ENCODE peak calls at places on chromosomes 3 and 15, in six cellular contexts. One of them, this sample, is unnamed.

GRCh38 chr3:151403246-151403645 is 18.7 kb upstream of the P2RY12 start:
- DNase-seq in stimulated activated CD4-positive, alpha-beta T cell treated with anti-CD3 and anti-CD28 coated beads, Interleukin-2, amount 100 ng/mL, for 48 hours: no peak
- DNase-seq in lung: no peak
- DNase-seq in central memory CD8-positive, alpha-beta T cell: no peak
- DNase-seq in activated naive CD4-positive, alpha-beta T cell: no peak
- DNase-seq in PC-3: peak; percentile 15
- DNase-seq in this sample: no peak

GRCh38 chr3:33440328-33440577 is at the start of gene UBP1:
- DNase-seq in activated naive CD4-positive, alpha-beta T cell: no peak
- DNase-seq in PC-3: no peak
- DNase-seq in lung: no peak
- DNase-seq in central memory CD8-positive, alpha-beta T cell: no peak
- DNase-seq in stimulated activated CD4-positive, alpha-beta T cell treated with anti-CD3 and anti-CD28 coated beads, Interleukin-2, amount 100 ng/mL, for 48 hours: peak; percentile 97
- DNase-seq in this sample: no peak

GRCh38 chr3:125023833-125024560 is 31.8 kb downstream of the HEG1 start:
- DNase-seq in PC-3: no peak
- DNase-seq in activated naive CD4-positive, alpha-beta T cell: no peak
- DNase-seq in central memory CD8-positive, alpha-beta T cell: no peak
- DNase-seq in stimulated activated CD4-positive, alpha-beta T cell treated with anti-CD3 and anti-CD28 coated beads, Interleukin-2, amount 100 ng/mL, for 48 hours: no peak
- DNase-seq in lung: no peak
- DNase-seq in this sample: no peak

GRCh38 chr3:5181479-5182141 is 5.9 kb upstream of the EDEM1 start:
- DNase-seq in lung: no peak
- DNase-seq in activated naive CD4-positive, alpha-beta T cell: no peak
- DNase-seq in stimulated activated CD4-positive, alpha-beta T cell treated with anti-CD3 and anti-CD28 coated beads, Interleukin-2, amount 100 ng/mL, for 48 hours: no peak
- DNase-seq in central memory CD8-positive, alpha-beta T cell: no peak
- DNase-seq in PC-3: no peak
- DNase-seq in this sample: no peak

GRCh38 chr3:9761919-9762318 is 7.8 kb downstream of the CAMK1 start:
- DNase-seq in central memory CD8-positive, alpha-beta T cell: no peak
- DNase-seq in lung: no peak
- DNase-seq in PC-3: no peak
- DNase-seq in stimulated activated CD4-positive, alpha-beta T cell treated with anti-CD3 and anti-CD28 coated beads, Interleukin-2, amount 100 ng/mL, for 48 hours: no peak
- DNase-seq in activated naive CD4-positive, alpha-beta T cell: no peak
- DNase-seq in this sample: no peak

GRCh38 chr3:79245295-79246138 is 522.3 kb downstream of the ROBO1 start:
- DNase-seq in stimulated activated CD4-positive, alpha-beta T cell treated with anti-CD3 and anti-CD28 coated beads, Interleukin-2, amount 100 ng/mL, for 48 hours: no peak
- DNase-seq in PC-3: no peak
- DNase-seq in central memory CD8-positive, alpha-beta T cell: no peak
- DNase-seq in lung: no peak
- DNase-seq in activated naive CD4-positive, alpha-beta T cell: no peak
- DNase-seq in this sample: no peak

GRCh38 chr3:458614-459375 is 262.2 kb downstream of the CHL1 start:
- DNase-seq in lung: no peak
- DNase-seq in central memory CD8-positive, alpha-beta T cell: no peak
- DNase-seq in stimulated activated CD4-positive, alpha-beta T cell treated with anti-CD3 and anti-CD28 coated beads, Interleukin-2, amount 100 ng/mL, for 48 hours: no peak
- DNase-seq in activated naive CD4-positive, alpha-beta T cell: no peak
- DNase-seq in PC-3: no peak
- DNase-seq in this sample: no peak

GRCh38 chr3:82053236-82053635 is 291.8 kb upstream of the GBE1 start:
- DNase-seq in stimulated activated CD4-positive, alpha-beta T cell treated with anti-CD3 and anti-CD28 coated beads, Interleukin-2, amount 100 ng/mL, for 48 hours: no peak
- DNase-seq in central memory CD8-positive, alpha-beta T cell: no peak
- DNase-seq in lung: no peak
- DNase-seq in activated naive CD4-positive, alpha-beta T cell: no peak
- DNase-seq in PC-3: peak; percentile 68
- DNase-seq in this sample: no peak

GRCh38 chr3:21158801-21159564 is 592.0 kb downstream of the ZNF385D start:
- DNase-seq in stimulated activated CD4-positive, alpha-beta T cell treated with anti-CD3 and anti-CD28 coated beads, Interleukin-2, amount 100 ng/mL, for 48 hours: no peak
- DNase-seq in activated naive CD4-positive, alpha-beta T cell: no peak
- DNase-seq in lung: no peak
- DNase-seq in PC-3: peak; percentile 8
- DNase-seq in central memory CD8-positive, alpha-beta T cell: no peak
- DNase-seq in this sample: no peak

GRCh38 chr3:150270883-150271577 is 137.1 kb upstream of the TSC22D2 start:
- DNase-seq in stimulated activated CD4-positive, alpha-beta T cell treated with anti-CD3 and anti-CD28 coated beads, Interleukin-2, amount 100 ng/mL, for 48 hours: no peak
- DNase-seq in PC-3: no peak
- DNase-seq in activated naive CD4-positive, alpha-beta T cell: no peak
- DNase-seq in lung: no peak
- DNase-seq in central memory CD8-positive, alpha-beta T cell: no peak
- DNase-seq in this sample: no peak

GRCh38 chr3:179551383-179551782 is 11.3 kb upstream of the ACTL6A start:
- DNase-seq in PC-3: no peak
- DNase-seq in central memory CD8-positive, alpha-beta T cell: no peak
- DNase-seq in stimulated activated CD4-positive, alpha-beta T cell treated with anti-CD3 and anti-CD28 coated beads, Interleukin-2, amount 100 ng/mL, for 48 hours: no peak
- DNase-seq in activated naive CD4-positive, alpha-beta T cell: no peak
- DNase-seq in lung: no peak
- DNase-seq in this sample: no peak

GRCh38 chr3:194756460-194757355 is 71.0 kb downstream of the FAM43A start:
- DNase-seq in activated naive CD4-positive, alpha-beta T cell: no peak
- DNase-seq in stimulated activated CD4-positive, alpha-beta T cell treated with anti-CD3 and anti-CD28 coated beads, Interleukin-2, amount 100 ng/mL, for 48 hours: no peak
- DNase-seq in central memory CD8-positive, alpha-beta T cell: no peak
- DNase-seq in lung: no peak
- DNase-seq in PC-3: no peak
- DNase-seq in this sample: no peak

GRCh38 chr15:89035658-89036057 is 52.6 kb upstream of the ABHD2 start:
- DNase-seq in activated naive CD4-positive, alpha-beta T cell: no peak
- DNase-seq in lung: no peak
- DNase-seq in stimulated activated CD4-positive, alpha-beta T cell treated with anti-CD3 and anti-CD28 coated beads, Interleukin-2, amount 100 ng/mL, for 48 hours: no peak
- DNase-seq in central memory CD8-positive, alpha-beta T cell: no peak
- DNase-seq in PC-3: no peak
- DNase-seq in this sample: no peak

GRCh38 chr15:44315164-44315563 is 26.6 kb downstream of the GOLM2 start:
- DNase-seq in activated naive CD4-positive, alpha-beta T cell: no peak
- DNase-seq in PC-3: no peak
- DNase-seq in central memory CD8-positive, alpha-beta T cell: no peak
- DNase-seq in lung: no peak
- DNase-seq in stimulated activated CD4-positive, alpha-beta T cell treated with anti-CD3 and anti-CD28 coated beads, Interleukin-2, amount 100 ng/mL, for 48 hours: no peak
- DNase-seq in this sample: no peak

GRCh38 chr3:73255609-73256029 is 194.2 kb downstream of the EBLN2 start:
- DNase-seq in PC-3: peak; percentile 53
- DNase-seq in stimulated activated CD4-positive, alpha-beta T cell treated with anti-CD3 and anti-CD28 coated beads, Interleukin-2, amount 100 ng/mL, for 48 hours: no peak
- DNase-seq in activated naive CD4-positive, alpha-beta T cell: no peak
- DNase-seq in central memory CD8-positive, alpha-beta T cell: no peak
- DNase-seq in lung: peak; percentile 57
- DNase-seq in this sample: no peak

GRCh38 chr15:67240235-67241131 is 14.0 kb downstream of the AAGAB start:
- DNase-seq in activated naive CD4-positive, alpha-beta T cell: no peak
- DNase-seq in PC-3: peak; percentile 40
- DNase-seq in central memory CD8-positive, alpha-beta T cell: no peak
- DNase-seq in lung: no peak
- DNase-seq in stimulated activated CD4-positive, alpha-beta T cell treated with anti-CD3 and anti-CD28 coated beads, Interleukin-2, amount 100 ng/mL, for 48 hours: no peak
- DNase-seq in this sample: no peak

GRCh38 chr3:54870423-54870822 is 57.4 kb downstream of the LRTM1 start:
- DNase-seq in stimulated activated CD4-positive, alpha-beta T cell treated with anti-CD3 and anti-CD28 coated beads, Interleukin-2, amount 100 ng/mL, for 48 hours: no peak
- DNase-seq in central memory CD8-positive, alpha-beta T cell: no peak
- DNase-seq in activated naive CD4-positive, alpha-beta T cell: no peak
- DNase-seq in lung: no peak
- DNase-seq in PC-3: peak; percentile 85
- DNase-seq in this sample: no peak

GRCh38 chr3:34619990-34620389 is 821.6 kb downstream of the PDCD6IP start:
- DNase-seq in central memory CD8-positive, alpha-beta T cell: no peak
- DNase-seq in PC-3: no peak
- DNase-seq in stimulated activated CD4-positive, alpha-beta T cell treated with anti-CD3 and anti-CD28 coated beads, Interleukin-2, amount 100 ng/mL, for 48 hours: no peak
- DNase-seq in activated naive CD4-positive, alpha-beta T cell: no peak
- DNase-seq in lung: no peak
- DNase-seq in this sample: no peak

GRCh38 chr15:70863450-70864218 is 9.7 kb upstream of the LARP6 start:
- DNase-seq in stimulated activated CD4-positive, alpha-beta T cell treated with anti-CD3 and anti-CD28 coated beads, Interleukin-2, amount 100 ng/mL, for 48 hours: no peak
- DNase-seq in central memory CD8-positive, alpha-beta T cell: no peak
- DNase-seq in PC-3: peak; percentile 94
- DNase-seq in activated naive CD4-positive, alpha-beta T cell: no peak
- DNase-seq in lung: no peak
- DNase-seq in this sample: no peak

GRCh38 chr3:45887759-45888511 is 1.6 kb downstream of the CCR9 start:
- DNase-seq in PC-3: peak; percentile 24
- DNase-seq in activated naive CD4-positive, alpha-beta T cell: no peak
- DNase-seq in lung: no peak
- DNase-seq in stimulated activated CD4-positive, alpha-beta T cell treated with anti-CD3 and anti-CD28 coated beads, Interleukin-2, amount 100 ng/mL, for 48 hours: no peak
- DNase-seq in central memory CD8-positive, alpha-beta T cell: no peak
- DNase-seq in this sample: no peak

GRCh38 chr15:78306176-78306774 is 6.9 kb upstream of the SKIC8 start:
- DNase-seq in central memory CD8-positive, alpha-beta T cell: no peak
- DNase-seq in PC-3: peak; percentile 33
- DNase-seq in lung: no peak
- DNase-seq in stimulated activated CD4-positive, alpha-beta T cell treated with anti-CD3 and anti-CD28 coated beads, Interleukin-2, amount 100 ng/mL, for 48 hours: no peak
- DNase-seq in activated naive CD4-positive, alpha-beta T cell: no peak
- DNase-seq in this sample: no peak

GRCh38 chr3:9750556-9751411 is 1.0 kb downstream of the OGG1 start:
- DNase-seq in lung: no peak
- DNase-seq in stimulated activated CD4-positive, alpha-beta T cell treated with anti-CD3 and anti-CD28 coated beads, Interleukin-2, amount 100 ng/mL, for 48 hours: no peak
- DNase-seq in activated naive CD4-positive, alpha-beta T cell: no peak
- DNase-seq in PC-3: peak; percentile 51
- DNase-seq in central memory CD8-positive, alpha-beta T cell: no peak
- DNase-seq in this sample: no peak

GRCh38 chr15:90552162-90552928 is 22.6 kb downstream of the CRTC3 start:
- DNase-seq in central memory CD8-positive, alpha-beta T cell: no peak
- DNase-seq in PC-3: no peak
- DNase-seq in stimulated activated CD4-positive, alpha-beta T cell treated with anti-CD3 and anti-CD28 coated beads, Interleukin-2, amount 100 ng/mL, for 48 hours: no peak
- DNase-seq in activated naive CD4-positive, alpha-beta T cell: no peak
- DNase-seq in lung: no peak
- DNase-seq in this sample: no peak

GRCh38 chr15:89768071-89768500 is 8.0 kb upstream of the MESP2 start:
- DNase-seq in PC-3: no peak
- DNase-seq in central memory CD8-positive, alpha-beta T cell: no peak
- DNase-seq in activated naive CD4-positive, alpha-beta T cell: no peak
- DNase-seq in lung: no peak
- DNase-seq in stimulated activated CD4-positive, alpha-beta T cell treated with anti-CD3 and anti-CD28 coated beads, Interleukin-2, amount 100 ng/mL, for 48 hours: no peak
- DNase-seq in this sample: no peak

GRCh38 chr3:16801698-16802097 is 83.1 kb upstream of the PLCL2 start:
- DNase-seq in stimulated activated CD4-positive, alpha-beta T cell treated with anti-CD3 and anti-CD28 coated beads, Interleukin-2, amount 100 ng/mL, for 48 hours: no peak
- DNase-seq in activated naive CD4-positive, alpha-beta T cell: no peak
- DNase-seq in lung: no peak
- DNase-seq in PC-3: no peak
- DNase-seq in central memory CD8-positive, alpha-beta T cell: no peak
- DNase-seq in this sample: no peak

GRCh38 chr3:111961461-111962269 is 17.2 kb upstream of the ABHD10 start:
- DNase-seq in activated naive CD4-positive, alpha-beta T cell: no peak
- DNase-seq in lung: no peak
- DNase-seq in PC-3: no peak
- DNase-seq in stimulated activated CD4-positive, alpha-beta T cell treated with anti-CD3 and anti-CD28 coated beads, Interleukin-2, amount 100 ng/mL, for 48 hours: no peak
- DNase-seq in central memory CD8-positive, alpha-beta T cell: no peak
- DNase-seq in this sample: no peak

GRCh38 chr15:66452971-66453580 is 44.5 kb downstream of the SNAPC5 start:
- DNase-seq in lung: no peak
- DNase-seq in activated naive CD4-positive, alpha-beta T cell: no peak
- DNase-seq in central memory CD8-positive, alpha-beta T cell: no peak
- DNase-seq in stimulated activated CD4-positive, alpha-beta T cell treated with anti-CD3 and anti-CD28 coated beads, Interleukin-2, amount 100 ng/mL, for 48 hours: no peak
- DNase-seq in PC-3: no peak
- DNase-seq in this sample: no peak